ENCODE peak calls at places on chromosomes 2 and 18, in five cellular contexts. One of them, this sample, is unnamed.

GRCh38 chr2:28274911-28275685 is 117.6 kb upstream of the FOSL2 start:
- DNase-seq in sciatic nerve: peak; percentile 64
- DNase-seq in HTR-8/SVneo: peak; percentile 81
- DNase-seq in AG08396: peak; percentile 40
- DNase-seq in activated gamma-delta T cell treated with Interleukin-2 at 50 U/mL for 16 hours: no peak
- DNase-seq in this sample: no peak

GRCh38 chr2:8623958-8624591 is 57.8 kb upstream of the ID2 start:
- DNase-seq in sciatic nerve: peak; percentile 38
- DNase-seq in HTR-8/SVneo: no peak
- DNase-seq in AG08396: no peak
- DNase-seq in activated gamma-delta T cell treated with Interleukin-2 at 50 U/mL for 16 hours: no peak
- DNase-seq in this sample: no peak

GRCh38 chr2:101983928-101984327 is 7.8 kb upstream of the IL1R2 start:
- DNase-seq in sciatic nerve: no peak
- DNase-seq in HTR-8/SVneo: peak; percentile 26
- DNase-seq in AG08396: peak; percentile 29
- DNase-seq in activated gamma-delta T cell treated with Interleukin-2 at 50 U/mL for 16 hours: no peak
- DNase-seq in this sample: no peak

GRCh38 chr2:175605599-175605988 is 396.5 kb downstream of the LNPK start:
- DNase-seq in sciatic nerve: no peak
- DNase-seq in HTR-8/SVneo: no peak
- DNase-seq in AG08396: no peak
- DNase-seq in activated gamma-delta T cell treated with Interleukin-2 at 50 U/mL for 16 hours: no peak
- DNase-seq in this sample: no peak

GRCh38 chr2:14516844-14517243 is 115.7 kb upstream of the LRATD1 start:
- DNase-seq in sciatic nerve: no peak
- DNase-seq in HTR-8/SVneo: peak; percentile 37
- DNase-seq in AG08396: peak; percentile 39
- DNase-seq in activated gamma-delta T cell treated with Interleukin-2 at 50 U/mL for 16 hours: no peak
- DNase-seq in this sample: no peak

GRCh38 chr2:67828066-67828465 is 234.7 kb downstream of the C1D start:
- DNase-seq in sciatic nerve: no peak
- DNase-seq in HTR-8/SVneo: no peak
- DNase-seq in AG08396: no peak
- DNase-seq in activated gamma-delta T cell treated with Interleukin-2 at 50 U/mL for 16 hours: no peak
- DNase-seq in this sample: no peak

GRCh38 chr2:235979753-235980459 is 188.3 kb downstream of the GBX2 start:
- DNase-seq in sciatic nerve: peak; percentile 56
- DNase-seq in HTR-8/SVneo: no peak
- DNase-seq in AG08396: no peak
- DNase-seq in activated gamma-delta T cell treated with Interleukin-2 at 50 U/mL for 16 hours: no peak
- DNase-seq in this sample: no peak

GRCh38 chr18:8808001-8808400 is 102.6 kb downstream of the MTCL1 start:
- DNase-seq in sciatic nerve: no peak
- DNase-seq in HTR-8/SVneo: no peak
- DNase-seq in AG08396: no peak
- DNase-seq in activated gamma-delta T cell treated with Interleukin-2 at 50 U/mL for 16 hours: no peak
- DNase-seq in this sample: no peak

GRCh38 chr2:3527886-3528785 is 8.8 kb upstream of the ADI1 start:
- DNase-seq in sciatic nerve: no peak
- DNase-seq in HTR-8/SVneo: no peak
- DNase-seq in AG08396: no peak
- DNase-seq in activated gamma-delta T cell treated with Interleukin-2 at 50 U/mL for 16 hours: no peak
- DNase-seq in this sample: no peak

GRCh38 chr2:64840419-64840818 is 148.8 kb upstream of the SLC1A4 start:
- DNase-seq in sciatic nerve: no peak
- DNase-seq in HTR-8/SVneo: no peak
- DNase-seq in AG08396: no peak
- DNase-seq in activated gamma-delta T cell treated with Interleukin-2 at 50 U/mL for 16 hours: no peak
- DNase-seq in this sample: no peak

GRCh38 chr2:121377676-121378075 is 92.7 kb upstream of the TFCP2L1 start:
- DNase-seq in sciatic nerve: no peak
- DNase-seq in HTR-8/SVneo: no peak
- DNase-seq in AG08396: no peak
- DNase-seq in activated gamma-delta T cell treated with Interleukin-2 at 50 U/mL for 16 hours: no peak
- DNase-seq in this sample: no peak

GRCh38 chr2:189022002-189022401 is 47.8 kb downstream of the COL3A1 start:
- DNase-seq in sciatic nerve: no peak
- DNase-seq in HTR-8/SVneo: no peak
- DNase-seq in AG08396: peak; percentile 13
- DNase-seq in activated gamma-delta T cell treated with Interleukin-2 at 50 U/mL for 16 hours: no peak
- DNase-seq in this sample: no peak

GRCh38 chr18:63180333-63180732 is 139.2 kb downstream of the BCL2 start:
- DNase-seq in sciatic nerve: no peak
- DNase-seq in HTR-8/SVneo: no peak
- DNase-seq in AG08396: no peak
- DNase-seq in activated gamma-delta T cell treated with Interleukin-2 at 50 U/mL for 16 hours: no peak
- DNase-seq in this sample: no peak

GRCh38 chr2:15957881-15958713 is 17.7 kb downstream of the MYCN start:
- DNase-seq in sciatic nerve: no peak
- DNase-seq in HTR-8/SVneo: no peak
- DNase-seq in AG08396: no peak
- DNase-seq in activated gamma-delta T cell treated with Interleukin-2 at 50 U/mL for 16 hours: no peak
- DNase-seq in this sample: no peak